ENCODE peak calls at places on chromosomes 1 and 21, in five cellular contexts. R is spleen; W is neural crest cell; T is Calu3; H is CD8-positive, alpha-beta T cell. G is an unnamed sample.

GRCh38 chr1:221263831-221264767 is 384.9 kb downstream of the HLX start:
- DNase-seq in R (no peak), W (peak), T (peak), H (peak), G (no peak)

GRCh38 chr1:161074676-161075368 is 5.1 kb upstream of the ARHGAP30 start:
- DNase-seq in R (no peak), W (no peak), T (no peak), H (no peak), G (no peak)

GRCh38 chr1:173635116-173635515 is at the start of gene TEX50:
- DNase-seq in R (no peak), W (no peak), T (no peak), H (no peak), G (no peak)

GRCh38 chr1:156766288-156767100 is 841 bp upstream of the PRCC start:
- DNase-seq in R (peak), W (no peak), T (no peak), H (no peak), G (peak)

GRCh38 chr1:99850458-99850974 is 355 bp downstream of the AGL start:
- DNase-seq in R (no peak), W (no peak), T (no peak), H (no peak), G (no peak)

GRCh38 chr1:30412241-30413110 is 310.9 kb downstream of the MATN1 start:
- DNase-seq in R (no peak), W (no peak), T (no peak), H (no peak), G (peak)

GRCh38 chr1:238108417-238108816 is 217.7 kb upstream of the ZP4 start:
- DNase-seq in R (no peak), W (no peak), T (no peak), H (no peak), G (no peak)

GRCh38 chr1:37064059-37064458 is 29.7 kb upstream of the GRIK3 start:
- DNase-seq in R (no peak), W (no peak), T (no peak), H (no peak), G (no peak)

GRCh38 chr1:229430761-229431269 is 3.1 kb downstream of the ACTA1 start:
- DNase-seq in R (no peak), W (peak), T (peak), H (peak), G (peak)

GRCh38 chr1:15016526-15016925 is 137.0 kb upstream of the TMEM51 start:
- DNase-seq in R (no peak), W (no peak), T (no peak), H (no peak), G (no peak)

GRCh38 chr1:206672844-206673758 is 11.6 kb upstream of the MAPKAPK2 start:
- DNase-seq in R (no peak), W (no peak), T (no peak), H (no peak), G (no peak)

GRCh38 chr21:14773777-14774345 is 227.7 kb upstream of the SAMSN1 start:
- DNase-seq in R (peak), W (peak), T (peak), H (peak), G (no peak)

GRCh38 chr21:25359724-25360123 is 247.6 kb downstream of the MRPL39 start:
- DNase-seq in R (no peak), W (no peak), T (no peak), H (no peak), G (no peak)

GRCh38 chr21:25361765-25362164 is 245.5 kb downstream of the MRPL39 start:
- DNase-seq in R (peak), W (no peak), T (no peak), H (no peak), G (no peak)

GRCh38 chr21:25362375-25363267 is 244.7 kb downstream of the MRPL39 start:
- DNase-seq in R (peak), W (no peak), T (no peak), H (no peak), G (no peak)

GRCh38 chr21:25361097-25361496 is 246.2 kb downstream of the MRPL39 start:
- DNase-seq in R (no peak), W (no peak), T (no peak), H (no peak), G (no peak)

DNA sequence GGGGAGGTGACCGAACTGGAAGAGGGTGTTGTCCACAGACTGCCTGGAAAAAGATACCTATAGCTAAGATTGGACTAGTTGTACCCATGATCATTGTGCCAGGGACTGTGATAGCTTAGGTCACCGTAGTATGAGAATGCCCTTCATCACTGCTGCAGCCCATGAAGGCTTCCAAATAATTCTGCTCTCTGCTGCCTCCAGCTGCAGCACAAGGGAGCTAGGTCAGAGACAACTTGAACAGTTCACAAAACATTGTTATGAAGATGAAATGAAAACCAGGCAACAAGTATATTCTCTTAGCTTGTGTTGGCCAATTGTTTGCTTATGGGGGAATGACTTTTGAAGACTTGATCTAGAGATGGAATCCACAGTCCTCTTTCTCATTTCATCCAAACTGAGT is 246.7 kb downstream of the MRPL39 start:
- DNase-seq in R (no peak), W (no peak), T (no peak), H (no peak), G (no peak)
- TF ChIP-seq CTCF in R (peak), W (no peak), T (no peak), H (no peak), G (peak)

GRCh38 chr1:182381962-182382819 is 9.4 kb downstream of the GLUL start:
- DNase-seq in R (no peak), W (no peak), T (no peak), H (no peak), G (no peak)
- TF ChIP-seq CTCF in R (no peak), W (no peak), T (no peak), H (no peak), G (no peak)

DNA sequence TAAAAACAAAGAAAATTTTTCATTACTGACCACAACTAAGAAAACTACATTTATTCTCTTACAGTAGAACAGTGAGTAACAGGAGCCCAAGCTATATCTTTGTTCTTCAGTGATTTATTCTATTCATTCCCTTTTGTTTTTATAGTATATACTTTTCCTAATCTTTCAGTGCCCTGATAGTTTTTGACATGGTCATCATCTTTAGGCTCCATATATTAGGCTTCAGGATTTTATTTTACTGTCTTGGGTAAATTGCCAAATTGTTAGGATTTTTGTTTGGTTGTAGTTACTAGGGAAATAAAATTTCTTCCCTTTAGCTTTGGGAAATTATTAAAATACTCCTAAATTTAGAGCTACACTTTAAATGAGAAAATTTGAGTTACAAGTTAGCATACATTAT is 10.3 kb downstream of the FBXO28 start:
- DNase-seq in R (no peak), W (no peak), T (no peak), H (no peak), G (no peak)
- TF ChIP-seq CTCF in R (no peak), W (no peak), T (no peak), H (no peak), G (no peak)

DNA sequence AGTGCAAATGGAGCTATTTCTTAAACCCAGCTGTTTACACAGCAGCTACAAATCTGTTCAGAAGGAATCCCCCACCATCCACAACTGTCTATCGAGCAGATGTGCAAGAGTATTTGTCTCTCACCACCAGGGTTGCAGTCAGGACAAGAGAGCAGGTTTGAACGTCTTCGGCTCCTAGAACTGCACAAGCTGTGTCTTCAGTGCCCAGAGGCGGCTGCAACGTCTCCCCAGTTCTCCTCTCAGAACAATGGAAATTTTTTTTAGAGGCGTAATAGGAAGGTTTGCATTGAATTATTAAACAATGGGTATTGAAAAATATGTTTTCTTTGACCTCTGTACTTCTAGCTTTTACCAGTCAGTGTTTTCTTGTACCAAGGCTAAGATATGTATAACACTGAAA is 7.3 kb downstream of the OVAAL start:
- DNase-seq in R (no peak), W (no peak), T (no peak), H (no peak), G (no peak)
- TF ChIP-seq CTCF in R (no peak), W (no peak), T (no peak), H (no peak), G (no peak)

GRCh38 chr1:21379571-21379970 is 60.4 kb upstream of the NBPF3 start:
- DNase-seq in R (no peak), W (no peak), T (no peak), H (no peak), G (no peak)

GRCh38 chr1:21381354-21381753 is 58.6 kb upstream of the NBPF3 start:
- DNase-seq in R (no peak), W (no peak), T (no peak), H (no peak), G (no peak)

GRCh38 chr1:21384620-21385019 is 55.3 kb upstream of the NBPF3 start:
- DNase-seq in R (no peak), W (no peak), T (no peak), H (no peak), G (no peak)

GRCh38 chr1:21385022-21385421 is 54.9 kb upstream of the NBPF3 start:
- DNase-seq in R (no peak), W (no peak), T (no peak), H (no peak), G (no peak)

DNA sequence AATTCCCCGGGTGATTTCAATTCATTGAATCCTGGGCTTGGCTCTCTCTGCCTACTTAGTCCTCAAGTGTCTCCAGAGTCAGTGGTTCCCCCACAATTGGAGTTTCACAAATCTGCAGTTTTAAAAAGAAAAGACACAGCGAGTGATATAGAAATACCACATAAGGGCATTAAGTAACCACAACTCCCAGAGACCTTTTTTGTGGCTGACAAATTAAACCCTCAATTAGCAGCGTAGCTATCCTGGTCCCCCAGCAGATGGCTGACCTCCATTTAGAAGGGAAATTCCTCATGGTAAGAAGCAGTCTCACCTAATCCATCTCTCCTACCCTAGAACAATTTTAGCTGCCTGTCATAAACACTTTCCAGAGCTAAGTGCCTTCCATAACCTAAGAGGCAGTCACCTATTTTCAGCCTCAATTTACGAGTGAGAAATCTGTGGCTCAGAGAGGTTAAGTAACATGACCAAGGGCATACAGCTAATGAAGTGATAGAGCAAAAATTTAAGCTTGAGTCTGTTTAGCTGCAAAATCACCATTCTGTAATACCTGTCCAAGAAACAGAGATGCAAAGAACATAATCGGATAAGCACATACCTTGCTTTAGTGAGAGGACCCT is 56.0 kb upstream of the NBPF3 start:
- DNase-seq in R (no peak), W (no peak), T (no peak), H (no peak), G (no peak)
- TF ChIP-seq CTCF in R (no peak), W (no peak), T (no peak), H (no peak), G (no peak)

DNA sequence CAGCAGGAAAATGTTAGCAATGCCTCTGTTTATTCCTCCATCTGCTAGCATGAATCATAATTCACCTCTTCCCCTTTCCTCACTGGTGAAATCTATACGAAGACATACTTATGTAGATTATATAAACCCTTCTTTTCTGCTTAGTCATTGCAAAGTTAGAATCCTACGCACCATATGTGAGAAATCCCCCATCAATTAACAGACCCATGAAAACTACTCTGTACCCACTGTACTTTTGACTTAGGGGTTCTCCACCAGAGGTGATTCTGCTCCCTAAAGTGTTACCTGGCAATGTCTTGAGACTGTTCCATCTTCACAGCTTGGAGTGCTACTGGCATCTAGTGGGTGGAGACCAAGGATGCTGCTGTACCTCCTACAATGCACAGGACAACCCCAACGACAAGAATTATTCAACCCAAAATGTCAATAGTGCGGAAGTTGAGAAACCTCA is 49.6 kb upstream of the KCTD3 start:
- DNase-seq in R (no peak), W (no peak), T (peak), H (no peak), G (no peak)
- TF ChIP-seq CTCF in R (no peak), W (peak), T (no peak), H (no peak), G (no peak)

DNA sequence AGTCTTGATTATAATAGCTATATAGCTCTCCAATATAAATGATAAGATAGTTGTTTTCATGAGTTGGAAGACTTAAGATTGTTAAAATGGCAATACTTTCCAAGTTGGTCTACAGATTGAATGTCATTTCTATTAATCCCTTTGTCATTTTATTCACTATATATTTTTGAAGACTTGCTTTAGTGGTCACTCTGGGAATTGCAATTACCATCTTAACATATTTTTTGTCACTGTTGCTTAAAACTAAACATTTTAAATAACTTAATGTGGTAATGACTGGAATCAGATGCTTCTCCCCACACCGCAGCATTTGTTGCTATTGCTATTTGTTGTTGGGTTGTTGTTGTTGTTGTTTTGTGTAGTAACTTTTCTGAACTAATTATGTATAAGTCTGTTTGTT is 1592.9 kb downstream of the MRPL39 start:
- DNase-seq in R (no peak), W (no peak), T (no peak), H (no peak), G (no peak)
- TF ChIP-seq CTCF in R (no peak), W (peak), T (no peak), H (no peak), G (peak)

GRCh38 chr1:28540651-28541050 is 12.2 kb upstream of the TRNAU1AP start:
- DNase-seq in R (no peak), W (no peak), T (no peak), H (no peak), G (no peak)
- TF ChIP-seq CTCF in R (no peak), W (no peak), T (no peak), H (no peak), G (no peak)

GRCh38 chr1:219542828-219543518 is 69.9 kb downstream of the ZC3H11B start:
- DNase-seq in R (no peak), W (no peak), T (no peak), H (no peak), G (no peak)

GRCh38 chr1:219539645-219540254 is 73.2 kb downstream of the ZC3H11B start:
- DNase-seq in R (no peak), W (no peak), T (no peak), H (no peak), G (no peak)

GRCh38 chr1:219548386-219548785 is 64.5 kb downstream of the ZC3H11B start:
- DNase-seq in R (no peak), W (no peak), T (no peak), H (no peak), G (no peak)

GRCh38 chr1:219541946-219542345 is 71.0 kb downstream of the ZC3H11B start:
- DNase-seq in R (no peak), W (no peak), T (no peak), H (no peak), G (no peak)

GRCh38 chr1:219544163-219544846 is 68.6 kb downstream of the ZC3H11B start:
- DNase-seq in R (no peak), W (no peak), T (no peak), H (no peak), G (no peak)
- TF ChIP-seq CTCF in R (no peak), W (no peak), T (no peak), H (no peak), G (no peak)

G was measured in mesothelial cell of epicardium.